ENCODE peak calls at places on chromosomes 3 and 15, in ten cellular contexts. One of them, this sample, is unnamed. For H3K36me3, the result is how much of the 10 kb centered on the place peaks cover.

GRCh38 chr15:79897701-79898113 is 893 bp upstream of the MTHFS start:
- DNase-seq in uterus: no peak
- DNase-seq in IMR-90: no peak
- DNase-seq in RWPE2: no peak
- DNase-seq in BE2C: no peak
- DNase-seq in pancreas: no peak
- DNase-seq in neural progenitor cell: no peak
- DNase-seq in heart left ventricle: no peak
- DNase-seq in body of pancreas: no peak
- DNase-seq in A673: no peak
- DNase-seq in this sample: no peak

GRCh38 chr3:63400259-63400860 is 122.3 kb downstream of the SYNPR start:
- DNase-seq in RWPE2: no peak
- DNase-seq in IMR-90: no peak
- DNase-seq in heart left ventricle: no peak
- DNase-seq in pancreas: no peak
- DNase-seq in body of pancreas: no peak
- DNase-seq in A673: no peak
- DNase-seq in BE2C: no peak
- DNase-seq in uterus: no peak
- DNase-seq in neural progenitor cell: no peak
- DNase-seq in this sample: no peak

GRCh38 chr3:179768080-179768479 is 115.2 kb downstream of the USP13 start:
- DNase-seq in neural progenitor cell: peak
- DNase-seq in body of pancreas: peak
- DNase-seq in IMR-90: peak
- DNase-seq in heart left ventricle: no peak
- DNase-seq in pancreas: no peak
- DNase-seq in uterus: no peak
- DNase-seq in BE2C: peak
- DNase-seq in A673: peak
- DNase-seq in RWPE2: no peak
- DNase-seq in this sample: peak

GRCh38 chr3:161253711-161254110 is 32.6 kb downstream of the NMD3 start:
- DNase-seq in heart left ventricle: no peak
- DNase-seq in body of pancreas: no peak
- DNase-seq in A673: no peak
- DNase-seq in pancreas: no peak
- DNase-seq in IMR-90: no peak
- DNase-seq in uterus: no peak
- DNase-seq in RWPE2: no peak
- DNase-seq in BE2C: no peak
- DNase-seq in neural progenitor cell: no peak
- DNase-seq in this sample: no peak

GRCh38 chr3:178845446-178846118 is 226.0 kb downstream of the ZMAT3 start:
- DNase-seq in heart left ventricle: no peak
- DNase-seq in uterus: no peak
- DNase-seq in body of pancreas: no peak
- DNase-seq in A673: no peak
- DNase-seq in neural progenitor cell: no peak
- DNase-seq in IMR-90: no peak
- DNase-seq in BE2C: no peak
- DNase-seq in pancreas: no peak
- DNase-seq in RWPE2: no peak
- DNase-seq in this sample: peak

GRCh38 chr3:42680806-42681205 is 4.5 kb upstream of the KLHL40 start:
- DNase-seq in body of pancreas: no peak
- DNase-seq in IMR-90: peak
- DNase-seq in neural progenitor cell: no peak
- DNase-seq in uterus: no peak
- DNase-seq in pancreas: no peak
- DNase-seq in heart left ventricle: no peak
- DNase-seq in BE2C: no peak
- DNase-seq in RWPE2: no peak
- DNase-seq in A673: no peak
- DNase-seq in this sample: no peak

GRCh38 chr3:114506622-114507300 is 212.9 kb downstream of the TIGIT start:
- DNase-seq in pancreas: no peak
- DNase-seq in RWPE2: no peak
- DNase-seq in neural progenitor cell: no peak
- DNase-seq in BE2C: no peak
- DNase-seq in A673: no peak
- DNase-seq in IMR-90: peak
- DNase-seq in body of pancreas: no peak
- DNase-seq in uterus: no peak
- DNase-seq in heart left ventricle: no peak
- DNase-seq in this sample: peak

GRCh38 chr3:157226173-157226847 is 66.4 kb upstream of the CCNL1 start:
- DNase-seq in neural progenitor cell: no peak
- DNase-seq in A673: no peak
- DNase-seq in heart left ventricle: no peak
- DNase-seq in body of pancreas: no peak
- DNase-seq in pancreas: no peak
- DNase-seq in uterus: no peak
- DNase-seq in RWPE2: no peak
- DNase-seq in BE2C: no peak
- DNase-seq in IMR-90: peak
- DNase-seq in this sample: no peak

GRCh38 chr15:87609474-87609873 is 647.1 kb downstream of the NTRK3 start:
- DNase-seq in uterus: no peak
- DNase-seq in BE2C: no peak
- DNase-seq in body of pancreas: peak
- DNase-seq in neural progenitor cell: no peak
- DNase-seq in IMR-90: peak
- DNase-seq in RWPE2: no peak
- DNase-seq in heart left ventricle: no peak
- DNase-seq in pancreas: no peak
- DNase-seq in A673: peak
- DNase-seq in this sample: peak

GRCh38 chr3:16455001-16455400 is 58.5 kb downstream of the RFTN1 start:
- DNase-seq in IMR-90: no peak
- DNase-seq in uterus: peak
- DNase-seq in body of pancreas: no peak
- DNase-seq in A673: no peak
- DNase-seq in pancreas: no peak
- DNase-seq in BE2C: no peak
- DNase-seq in heart left ventricle: no peak
- DNase-seq in RWPE2: no peak
- DNase-seq in neural progenitor cell: no peak
- DNase-seq in this sample: no peak

GRCh38 chr15:100346866-100347512 is 5.2 kb upstream of the ADAMTS17 start:
- DNase-seq in A673: no peak
- DNase-seq in uterus: no peak
- DNase-seq in body of pancreas: no peak
- DNase-seq in pancreas: no peak
- DNase-seq in BE2C: no peak
- DNase-seq in IMR-90: no peak
- DNase-seq in RWPE2: no peak
- DNase-seq in heart left ventricle: no peak
- DNase-seq in neural progenitor cell: no peak
- DNase-seq in this sample: no peak

GRCh38 chr15:88467935-88468528 is 524 bp downstream of the MRPS11 start:
- DNase-seq in BE2C: peak
- DNase-seq in body of pancreas: no peak
- DNase-seq in heart left ventricle: no peak
- DNase-seq in IMR-90: peak
- DNase-seq in uterus: no peak
- DNase-seq in pancreas: no peak
- DNase-seq in A673: peak
- DNase-seq in neural progenitor cell: peak
- DNase-seq in RWPE2: no peak
- DNase-seq in this sample: no peak

GRCh38 chr3:22276351-22276750 is 525.3 kb upstream of the ZNF385D start:
- DNase-seq in BE2C: no peak
- DNase-seq in A673: no peak
- DNase-seq in heart left ventricle: no peak
- DNase-seq in pancreas: no peak
- DNase-seq in RWPE2: no peak
- DNase-seq in uterus: no peak
- DNase-seq in body of pancreas: no peak
- DNase-seq in IMR-90: no peak
- DNase-seq in neural progenitor cell: no peak
- DNase-seq in this sample: no peak

DNA sequence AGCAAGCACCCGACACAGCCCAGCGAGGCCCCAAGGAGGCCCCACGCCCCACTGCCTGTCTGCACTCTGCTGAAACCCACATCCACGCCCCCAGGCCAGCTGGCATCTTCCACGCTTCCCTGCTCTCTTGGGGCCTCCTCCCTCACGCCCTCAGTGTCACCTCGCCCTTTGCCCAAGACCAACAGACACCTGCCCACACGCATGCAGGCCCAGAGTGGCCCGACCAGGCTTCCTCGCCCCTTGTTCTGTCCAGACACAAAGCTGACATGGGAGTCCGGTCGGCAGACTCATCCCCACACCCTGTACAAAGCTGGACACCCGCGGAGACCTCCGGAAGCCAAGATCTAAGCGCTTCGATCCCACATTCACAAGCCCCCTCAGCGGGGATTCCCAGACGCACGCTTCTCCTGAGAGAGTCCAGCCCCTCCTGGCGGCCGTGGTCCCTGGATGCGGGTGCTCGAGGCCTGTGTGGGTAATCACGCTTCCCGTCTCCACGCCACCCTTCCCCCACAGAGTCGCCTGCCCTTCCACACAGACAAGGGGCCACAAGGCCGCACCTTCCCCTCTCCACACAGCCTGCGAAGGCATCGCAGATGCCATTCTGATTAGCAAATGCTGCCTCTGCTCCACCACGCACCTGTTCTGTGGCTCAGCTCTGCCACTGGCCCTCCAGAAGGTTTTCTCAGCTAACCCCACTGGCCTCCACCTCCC is 176.6 kb downstream of the XXYLT1 start:
- DNase-seq in IMR-90: no peak
- DNase-seq in neural progenitor cell: no peak
- DNase-seq in pancreas: no peak
- DNase-seq in RWPE2: no peak
- DNase-seq in BE2C: peak
- DNase-seq in body of pancreas: no peak
- DNase-seq in uterus: no peak
- DNase-seq in A673: peak
- DNase-seq in heart left ventricle: peak
- DNase-seq in this sample: no peak
- TF ChIP-seq CTCF in IMR-90: no peak
- TF ChIP-seq CTCF in neural progenitor cell: no peak
- TF ChIP-seq CTCF in pancreas: no peak
- TF ChIP-seq CTCF in RWPE2: no peak
- TF ChIP-seq CTCF in BE2C: no peak
- TF ChIP-seq CTCF in body of pancreas: no peak
- TF ChIP-seq CTCF in uterus: no peak
- TF ChIP-seq CTCF in A673: peak
- TF ChIP-seq CTCF in heart left ventricle: no peak
- TF ChIP-seq CTCF in this sample: no peak

GRCh38 chr3:148975696-148976095 is 15.6 kb upstream of the GYG1 start:
- DNase-seq in A673: no peak
- DNase-seq in body of pancreas: no peak
- DNase-seq in pancreas: no peak
- DNase-seq in BE2C: no peak
- DNase-seq in neural progenitor cell: no peak
- DNase-seq in RWPE2: no peak
- DNase-seq in IMR-90: no peak
- DNase-seq in uterus: no peak
- DNase-seq in heart left ventricle: peak
- DNase-seq in this sample: no peak

GRCh38 chr3:148975277-148975676 is 16.1 kb upstream of the GYG1 start:
- DNase-seq in pancreas: no peak
- DNase-seq in uterus: no peak
- DNase-seq in IMR-90: no peak
- DNase-seq in RWPE2: no peak
- DNase-seq in body of pancreas: no peak
- DNase-seq in A673: no peak
- DNase-seq in BE2C: no peak
- DNase-seq in neural progenitor cell: no peak
- DNase-seq in heart left ventricle: peak
- DNase-seq in this sample: no peak

DNA sequence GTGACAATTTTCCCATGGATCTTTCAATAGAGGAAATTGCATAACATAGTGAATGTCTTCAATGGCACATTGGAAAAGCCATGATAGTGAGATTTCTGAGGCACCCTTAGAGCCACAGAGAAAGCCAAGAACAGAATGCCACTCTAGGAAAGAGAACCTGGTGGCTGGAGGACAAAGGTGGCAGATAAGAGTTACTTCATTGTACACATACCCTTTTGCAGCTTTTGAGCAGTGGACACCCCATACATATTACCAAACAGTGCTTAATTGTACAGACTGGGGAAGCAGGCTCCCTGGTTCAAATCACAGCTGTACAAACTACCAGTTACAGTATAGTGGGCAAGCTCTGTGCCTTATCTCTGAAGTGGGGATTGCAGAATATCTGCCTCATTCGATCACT is 10.1 kb upstream of the GYG1 start:
- DNase-seq in RWPE2: no peak
- DNase-seq in body of pancreas: no peak
- DNase-seq in A673: no peak
- DNase-seq in neural progenitor cell: no peak
- DNase-seq in BE2C: no peak
- DNase-seq in uterus: no peak
- DNase-seq in pancreas: no peak
- DNase-seq in heart left ventricle: no peak
- DNase-seq in IMR-90: no peak
- DNase-seq in this sample: no peak
- H3K4me3 ChIP-seq in RWPE2: no peak
- H3K4me3 ChIP-seq in body of pancreas: no peak
- H3K4me3 ChIP-seq in A673: no peak
- H3K4me3 ChIP-seq in neural progenitor cell: no peak
- H3K4me3 ChIP-seq in BE2C: no peak
- H3K4me3 ChIP-seq in uterus: no peak
- H3K4me3 ChIP-seq in pancreas: no peak
- H3K4me3 ChIP-seq in heart left ventricle: no peak
- H3K4me3 ChIP-seq in IMR-90: no peak
- H3K4me3 ChIP-seq in this sample: no peak

DNA sequence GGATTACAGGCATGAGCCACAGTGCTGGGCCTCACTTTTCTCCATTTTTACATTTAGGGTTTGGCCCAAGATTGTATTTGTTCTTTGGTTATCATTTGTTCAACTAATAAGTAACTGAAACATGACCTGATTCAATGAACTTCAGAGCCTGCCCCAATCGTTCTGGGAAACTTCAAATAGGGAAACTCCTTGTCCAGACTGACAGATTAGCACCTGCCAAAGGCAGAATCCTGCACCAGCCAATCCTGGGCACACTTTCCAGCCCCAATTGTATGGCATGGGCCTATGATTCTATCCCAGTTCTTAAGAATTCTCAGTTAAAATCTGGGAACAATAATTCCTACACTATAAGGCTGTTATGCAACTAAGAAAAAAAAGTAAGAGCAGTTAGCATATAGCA is 18.3 kb upstream of the RAB43 start:
- DNase-seq in RWPE2: no peak
- DNase-seq in pancreas: no peak
- DNase-seq in BE2C: no peak
- DNase-seq in body of pancreas: no peak
- DNase-seq in IMR-90: no peak
- DNase-seq in neural progenitor cell: no peak
- DNase-seq in uterus: no peak
- DNase-seq in A673: no peak
- DNase-seq in heart left ventricle: no peak
- DNase-seq in this sample: no peak
- H3K36me3 ChIP-seq in RWPE2: half or more
- H3K36me3 ChIP-seq in pancreas: under half
- H3K36me3 ChIP-seq in BE2C: under half
- H3K36me3 ChIP-seq in body of pancreas: under half
- H3K36me3 ChIP-seq in IMR-90: under half
- H3K36me3 ChIP-seq in neural progenitor cell: under half
- H3K36me3 ChIP-seq in uterus: under half
- H3K36me3 ChIP-seq in A673: under half
- H3K36me3 ChIP-seq in heart left ventricle: under half
- H3K36me3 ChIP-seq in this sample: under half

GRCh38 chr3:65689436-65689835 is 349.3 kb downstream of the MAGI1 start:
- DNase-seq in heart left ventricle: no peak
- DNase-seq in BE2C: no peak
- DNase-seq in neural progenitor cell: no peak
- DNase-seq in pancreas: no peak
- DNase-seq in body of pancreas: no peak
- DNase-seq in A673: no peak
- DNase-seq in RWPE2: no peak
- DNase-seq in uterus: no peak
- DNase-seq in IMR-90: no peak
- DNase-seq in this sample: no peak
- TF ChIP-seq CTCF in heart left ventricle: no peak
- TF ChIP-seq CTCF in BE2C: peak
- TF ChIP-seq CTCF in neural progenitor cell: peak
- TF ChIP-seq CTCF in pancreas: no peak
- TF ChIP-seq CTCF in body of pancreas: no peak
- TF ChIP-seq CTCF in A673: no peak
- TF ChIP-seq CTCF in RWPE2: no peak
- TF ChIP-seq CTCF in uterus: no peak
- TF ChIP-seq CTCF in IMR-90: no peak
- TF ChIP-seq CTCF in this sample: peak